ENCODE peak calls at places on chromosomes 5 and 9, in eight cellular contexts. C is NCI-H1092 treated with DMSO at 0.1 percent for 48 hours, P is ecto neural progenitor cell, B is renal cortical epithelial cell, V is fibroblast of the aortic adventitia, S is mucosa of gallbladder, E is amniotic stem cell, G is NCI-H2171. Y is an unnamed sample.
A peak's percentile ranks its signal among the peaks of the same experiment; 100 is the strongest.

GRCh38 chr9:93673844-93674334 is 97.5 kb downstream of the PHF2 start:
- DNase-seq in G (no peak), S (no peak), P (peak; percentile 32), E (no peak), B (no peak), C (no peak), V (no peak), Y (peak; percentile 79)

GRCh38 chr9:7704543-7704942 is 95.0 kb downstream of the DMAC1 start:
- DNase-seq in P (no peak), C (no peak), V (no peak), B (no peak), G (no peak), S (no peak), E (no peak), Y (no peak)

GRCh38 chr9:106696804-106697203 is 166.2 kb upstream of the ZNF462 start:
- DNase-seq in E (no peak), P (no peak), V (no peak), C (no peak), G (no peak), B (no peak), S (no peak), Y (no peak)

GRCh38 chr5:132417010-132417439 is 47.5 kb downstream of the SLC22A5 start:
- DNase-seq in G (no peak), S (no peak), B (no peak), C (no peak), P (no peak), E (no peak), V (peak; percentile 28), Y (no peak)

GRCh38 chr9:115689331-115689730 is 464.3 kb upstream of the PAPPA start:
- DNase-seq in P (no peak), B (no peak), V (no peak), C (no peak), E (no peak), G (no peak), S (no peak), Y (no peak)

GRCh38 chr5:123785160-123786001 is 273.4 kb downstream of the CSNK1G3 start:
- DNase-seq in S (no peak), G (peak; percentile 65), V (peak; percentile 63), P (no peak), E (peak; percentile 33), B (peak; percentile 62), C (peak; percentile 93), Y (no peak)

GRCh38 chr9:3879315-3879714 is 353.5 kb upstream of the RFX3 start:
- DNase-seq in C (peak; percentile 70), P (no peak), B (no peak), E (no peak), G (peak; percentile 98), V (no peak), S (no peak), Y (no peak)

GRCh38 chr9:35490155-35490909 is 421 bp downstream of the RUSC2 start:
- DNase-seq in V (no peak), E (no peak), C (peak; percentile 59), B (no peak), P (peak; percentile 55), G (no peak), S (no peak), Y (peak; percentile 74)

GRCh38 chr9:20608582-20608981 is 13.7 kb downstream of the MLLT3 start:
- DNase-seq in G (no peak), V (no peak), S (no peak), B (no peak), E (no peak), P (no peak), C (no peak), Y (no peak)

GRCh38 chr5:137453476-137454080 is 45.5 kb downstream of the SPOCK1 start:
- DNase-seq in G (no peak), E (peak; percentile 42), B (peak; percentile 64), V (peak; percentile 77), S (peak; percentile 14), P (no peak), C (no peak), Y (no peak)

Y was measured in suprapubic skin.